ENCODE peak calls at places on chromosomes 13 and 19, in five cellular contexts. R is HFF-Myc, L is AG10803, D is heart left ventricle, Q is GM23248. B is an unnamed sample.

GRCh38 chr13:72839831-72840426 is 58.0 kb downstream of the PIBF1 start:
- DNase-seq in R (peak), L (peak), D (peak), Q (peak), B (peak)

GRCh38 chr19:725461-726089 is 16.8 kb downstream of the PALM start:
- DNase-seq in R (no peak), L (no peak), D (no peak), Q (no peak), B (no peak)

GRCh38 chr13:75585153-75585552 is 35.6 kb downstream of the UCHL3 start:
- DNase-seq in R (no peak), L (no peak), D (no peak), Q (no peak), B (no peak)

GRCh38 chr13:42099962-42100675 is 51.7 kb downstream of the DGKH start:
- DNase-seq in R (no peak), L (no peak), D (no peak), Q (no peak), B (no peak)

GRCh38 chr13:62014299-62014698 is 598.6 kb upstream of the PCDH20 start:
- DNase-seq in R (no peak), L (no peak), D (no peak), Q (no peak), B (no peak)

GRCh38 chr19:46618670-46619231 is 6.1 kb downstream of the PTGIR start:
- DNase-seq in R (no peak), L (peak), D (no peak), Q (peak), B (no peak)

GRCh38 chr13:32829676-32830091 is 186.5 kb upstream of the KL start:
- DNase-seq in R (no peak), L (peak), D (no peak), Q (peak), B (no peak)

GRCh38 chr13:110364081-110364480 is 57.0 kb downstream of the COL4A2 start:
- DNase-seq in R (no peak), L (no peak), D (no peak), Q (no peak), B (no peak)

GRCh38 chr19:30682576-30683536 is 310.7 kb downstream of the ZNF536 start:
- DNase-seq in R (peak), L (peak), D (peak), Q (peak), B (peak)

GRCh38 chr19:29610574-29611271 is 4.6 kb downstream of the POP4 start:
- DNase-seq in R (peak), L (peak), D (peak), Q (peak), B (peak)
- H3K4me3 ChIP-seq in R (no peak), L (no peak), D (no peak), Q (no peak), B (no peak)

GRCh38 chr19:34224996-34225658 is 29.2 kb upstream of the GARRE1 start:
- DNase-seq in R (no peak), L (peak), D (no peak), Q (peak), B (no peak)
- H3K4me3 ChIP-seq in R (no peak), L (no peak), D (no peak), Q (no peak), B (no peak)

DNA sequence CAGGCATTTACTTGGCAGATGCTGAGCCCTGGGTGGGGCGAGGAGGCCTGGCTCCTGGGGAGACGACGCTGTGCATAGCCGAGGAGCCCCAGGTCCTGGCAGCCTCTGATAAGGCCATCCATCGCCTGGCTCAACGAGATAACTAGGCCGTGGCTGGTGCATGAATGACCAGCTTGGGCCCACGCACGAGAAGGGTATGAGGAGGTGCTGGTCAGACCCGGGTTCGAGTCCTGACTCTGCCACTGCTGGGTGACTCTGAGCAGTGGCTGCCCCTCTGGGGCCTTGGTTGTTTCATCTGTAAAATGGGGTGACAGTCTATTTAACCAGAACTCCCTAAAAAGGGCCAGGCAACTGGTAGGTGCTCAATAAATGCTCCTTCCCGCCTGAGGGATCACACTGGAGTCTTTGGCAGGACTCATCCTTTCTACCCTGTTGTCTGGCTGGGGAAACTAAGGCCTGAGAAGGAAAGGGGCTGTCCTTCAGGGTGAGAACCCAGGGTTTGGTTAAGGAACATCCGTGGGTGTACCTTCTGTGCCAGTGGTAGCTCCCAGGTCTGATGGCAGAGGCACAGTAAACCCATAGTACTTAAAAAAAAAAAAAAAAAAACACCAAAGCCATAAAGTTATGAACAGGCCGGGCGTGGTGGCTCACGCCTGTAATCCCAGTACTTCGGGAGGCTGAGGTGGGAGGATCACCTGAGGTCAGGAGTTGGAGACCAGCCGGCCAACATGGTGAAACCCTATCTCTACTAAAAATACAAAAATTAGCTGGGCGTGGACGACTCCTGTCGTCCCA is 8.1 kb upstream of the ARRDC2 start:
- DNase-seq in R (no peak), L (no peak), D (no peak), Q (no peak), B (no peak)
- H3K4me3 ChIP-seq in R (no peak), L (no peak), D (no peak), Q (peak), B (no peak)

DNA sequence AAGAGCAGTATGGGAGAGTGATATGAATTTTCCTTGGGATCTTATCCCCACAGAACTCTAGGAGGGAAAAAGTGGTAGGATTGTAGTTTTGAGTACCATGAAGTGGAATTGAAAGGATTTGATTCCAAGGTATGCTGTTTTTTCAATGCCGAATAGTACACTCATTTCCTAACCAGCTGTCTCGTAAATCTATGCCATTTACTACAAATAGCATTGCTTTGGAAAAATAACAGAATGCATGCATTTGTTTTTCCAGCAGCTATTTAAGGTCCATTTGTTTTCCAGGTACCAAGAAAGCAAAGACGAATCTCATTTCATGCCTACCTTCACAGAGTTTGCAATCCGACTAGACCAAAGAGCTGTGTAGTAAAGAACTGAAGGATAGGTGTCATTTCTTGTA is 10.5 kb downstream of the POLR1D start:
- DNase-seq in R (no peak), L (no peak), D (no peak), Q (no peak), B (no peak)
- H3K4me3 ChIP-seq in R (no peak), L (no peak), D (no peak), Q (no peak), B (no peak)

DNA sequence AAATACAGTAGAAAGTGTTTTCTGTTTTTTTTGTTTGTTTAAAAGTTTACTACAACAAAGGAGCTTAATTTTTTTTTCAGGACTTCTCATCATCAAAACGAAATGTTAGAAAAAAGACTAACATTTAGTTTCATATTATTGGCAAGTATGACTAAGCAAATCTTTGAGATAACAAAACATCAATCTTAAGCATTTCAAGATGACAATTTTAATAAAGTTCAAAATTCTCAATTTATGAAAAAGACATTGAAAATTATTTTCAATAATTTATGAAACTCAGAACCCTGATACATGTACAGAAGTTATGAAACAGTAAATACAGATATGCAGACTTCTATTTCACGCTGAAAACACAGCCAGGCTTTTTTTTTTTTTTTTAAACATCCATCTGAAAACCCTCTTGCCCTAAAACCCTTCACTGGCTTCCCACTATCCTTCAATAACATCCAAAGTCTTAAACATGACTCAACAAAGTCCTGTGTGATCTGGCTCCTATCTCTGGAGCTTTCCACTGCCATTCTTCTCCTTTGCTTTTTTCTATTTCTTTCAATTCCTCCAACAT is 3.9 kb downstream of the RBM26 start:
- DNase-seq in R (no peak), L (no peak), D (no peak), Q (peak), B (no peak)
- H3K4me3 ChIP-seq in R (peak), L (no peak), D (no peak), Q (no peak), B (no peak)

GRCh38 chr13:36297259-36297599 is 385 bp downstream of the CCDC169 start:
- DNase-seq in R (no peak), L (peak), D (no peak), Q (peak), B (no peak)
- H3K4me3 ChIP-seq in R (peak), L (peak), D (peak), Q (peak), B (peak)

B was measured in AG04450.